ENCODE peak calls at places on chromosome 21, in four cellular contexts. One of them, this sample, is unnamed.

GRCh38 chr21:21715286-21715969 is 717.2 kb downstream of the NCAM2 start:
- DNase-seq in HCT116: no peak
- DNase-seq in IMR-90: peak
- DNase-seq in neuronal stem cell: no peak
- DNase-seq in this sample: no peak

GRCh38 chr21:39564200-39564599 is 48.5 kb upstream of the B3GALT5 start:
- DNase-seq in HCT116: no peak
- DNase-seq in IMR-90: no peak
- DNase-seq in neuronal stem cell: no peak
- DNase-seq in this sample: no peak

GRCh38 chr21:14523234-14523633 is 22.9 kb downstream of the SAMSN1 start:
- DNase-seq in HCT116: no peak
- DNase-seq in IMR-90: no peak
- DNase-seq in neuronal stem cell: no peak
- DNase-seq in this sample: no peak

GRCh38 chr21:40386301-40386911 is 460.6 kb downstream of the DSCAM start:
- DNase-seq in HCT116: no peak
- DNase-seq in IMR-90: no peak
- DNase-seq in neuronal stem cell: peak
- DNase-seq in this sample: no peak

GRCh38 chr21:31190516-31190915 is 152.2 kb upstream of the KRTAP19-8 start:
- DNase-seq in HCT116: no peak
- DNase-seq in IMR-90: no peak
- DNase-seq in neuronal stem cell: no peak
- DNase-seq in this sample: no peak

GRCh38 chr21:16194851-16195251 is 465.1 kb downstream of the USP25 start:
- DNase-seq in HCT116: no peak
- DNase-seq in IMR-90: peak
- DNase-seq in neuronal stem cell: no peak
- DNase-seq in this sample: no peak

GRCh38 chr21:42352433-42353095 is 1.8 kb upstream of the TFF2 start:
- DNase-seq in HCT116: no peak
- DNase-seq in IMR-90: no peak
- DNase-seq in neuronal stem cell: no peak
- DNase-seq in this sample: no peak

GRCh38 chr21:39319251-39319756 is 5.9 kb upstream of the BRWD1 start:
- DNase-seq in HCT116: no peak
- DNase-seq in IMR-90: peak
- DNase-seq in neuronal stem cell: no peak
- DNase-seq in this sample: no peak

GRCh38 chr21:29360799-29361765 is 62.4 kb downstream of the BACH1 start:
- DNase-seq in HCT116: no peak
- DNase-seq in IMR-90: peak
- DNase-seq in neuronal stem cell: no peak
- DNase-seq in this sample: no peak

GRCh38 chr21:34333150-34333739 is 30.6 kb upstream of the KCNE2 start:
- DNase-seq in HCT116: no peak
- DNase-seq in IMR-90: peak
- DNase-seq in neuronal stem cell: no peak
- DNase-seq in this sample: no peak

GRCh38 chr21:40047993-40048730 is 180.9 kb downstream of the PCP4 start:
- DNase-seq in HCT116: no peak
- DNase-seq in IMR-90: no peak
- DNase-seq in neuronal stem cell: no peak
- DNase-seq in this sample: no peak

GRCh38 chr21:15058718-15059316 is 6.0 kb downstream of the NRIP1 start:
- DNase-seq in HCT116: peak
- DNase-seq in IMR-90: peak
- DNase-seq in neuronal stem cell: no peak
- DNase-seq in this sample: no peak

GRCh38 chr21:33199516-33200217 is 30.1 kb upstream of the IFNAR2 start:
- DNase-seq in HCT116: peak
- DNase-seq in IMR-90: peak
- DNase-seq in neuronal stem cell: peak
- DNase-seq in this sample: peak

GRCh38 chr21:36722370-36723368 is 23.8 kb downstream of the SIM2 start:
- DNase-seq in HCT116: no peak
- DNase-seq in IMR-90: no peak
- DNase-seq in neuronal stem cell: no peak
- DNase-seq in this sample: no peak

GRCh38 chr21:15034126-15034848 is 30.5 kb downstream of the NRIP1 start:
- DNase-seq in HCT116: no peak
- DNase-seq in IMR-90: peak
- DNase-seq in neuronal stem cell: no peak
- DNase-seq in this sample: peak

GRCh38 chr21:17925900-17926299 is 106.7 kb upstream of the C21orf91 start:
- DNase-seq in HCT116: no peak
- DNase-seq in IMR-90: peak
- DNase-seq in neuronal stem cell: no peak
- DNase-seq in this sample: peak

GRCh38 chr21:14559144-14559543 is 13.0 kb upstream of the SAMSN1 start:
- DNase-seq in HCT116: no peak
- DNase-seq in IMR-90: no peak
- DNase-seq in neuronal stem cell: no peak
- DNase-seq in this sample: no peak

GRCh38 chr21:41974752-41975053 is 20.9 kb upstream of the C2CD2 start:
- DNase-seq in HCT116: no peak
- DNase-seq in IMR-90: no peak
- DNase-seq in neuronal stem cell: no peak
- DNase-seq in this sample: no peak

GRCh38 chr21:36773111-36773510 is 74.2 kb downstream of the SIM2 start:
- DNase-seq in HCT116: no peak
- DNase-seq in IMR-90: peak
- DNase-seq in neuronal stem cell: no peak
- DNase-seq in this sample: no peak

GRCh38 chr21:14889080-14889805 is 175.6 kb downstream of the NRIP1 start:
- DNase-seq in HCT116: no peak
- DNase-seq in IMR-90: peak
- DNase-seq in neuronal stem cell: no peak
- DNase-seq in this sample: no peak

GRCh38 chr21:36820176-36821031 is 121.5 kb downstream of the SIM2 start:
- DNase-seq in HCT116: no peak
- DNase-seq in IMR-90: no peak
- DNase-seq in neuronal stem cell: no peak
- DNase-seq in this sample: no peak

GRCh38 chr21:36422279-36423098 is 37.3 kb downstream of the CHAF1B start:
- DNase-seq in HCT116: peak
- DNase-seq in IMR-90: peak
- DNase-seq in neuronal stem cell: peak
- DNase-seq in this sample: peak

GRCh38 chr21:41729701-41730368 is 37.0 kb downstream of the RIPK4 start:
- DNase-seq in HCT116: no peak
- DNase-seq in IMR-90: no peak
- DNase-seq in neuronal stem cell: no peak
- DNase-seq in this sample: no peak

GRCh38 chr21:18499761-18500376 is 96.3 kb upstream of the TMPRSS15 start:
- DNase-seq in HCT116: peak
- DNase-seq in IMR-90: peak
- DNase-seq in neuronal stem cell: peak
- DNase-seq in this sample: peak

GRCh38 chr21:37654596-37654995 is 261.7 kb downstream of the KCNJ6 start:
- DNase-seq in HCT116: no peak
- DNase-seq in IMR-90: no peak
- DNase-seq in neuronal stem cell: no peak
- DNase-seq in this sample: no peak

GRCh38 chr21:39114871-39115658 is 68.2 kb downstream of the PSMG1 start:
- DNase-seq in HCT116: no peak
- DNase-seq in IMR-90: peak
- DNase-seq in neuronal stem cell: no peak
- DNase-seq in this sample: no peak

GRCh38 chr21:42681296-42682206 is 28.1 kb downstream of the PDE9A start:
- DNase-seq in HCT116: no peak
- DNase-seq in IMR-90: no peak
- DNase-seq in neuronal stem cell: no peak
- DNase-seq in this sample: no peak

GRCh38 chr21:38775733-38776132 is 30.0 kb upstream of the ETS2 start:
- DNase-seq in HCT116: no peak
- DNase-seq in IMR-90: no peak
- DNase-seq in neuronal stem cell: no peak
- DNase-seq in this sample: no peak

GRCh38 chr21:17613242-17613676 is 558 bp upstream of the BTG3 start:
- DNase-seq in HCT116: no peak
- DNase-seq in IMR-90: no peak
- DNase-seq in neuronal stem cell: peak
- DNase-seq in this sample: no peak

GRCh38 chr21:25179116-25179515 is 428.2 kb downstream of the MRPL39 start:
- DNase-seq in HCT116: no peak
- DNase-seq in IMR-90: peak
- DNase-seq in neuronal stem cell: no peak
- DNase-seq in this sample: peak

GRCh38 chr21:42088658-42089057 is 17.5 kb downstream of the UMODL1 start:
- DNase-seq in HCT116: no peak
- DNase-seq in IMR-90: no peak
- DNase-seq in neuronal stem cell: no peak
- DNase-seq in this sample: no peak

GRCh38 chr21:26840206-26840605 is 5.0 kb downstream of the ADAMTS1 start:
- DNase-seq in HCT116: no peak
- DNase-seq in IMR-90: no peak
- DNase-seq in neuronal stem cell: no peak
- DNase-seq in this sample: no peak

GRCh38 chr21:26842976-26843911 is 2.0 kb downstream of the ADAMTS1 start:
- DNase-seq in HCT116: no peak
- DNase-seq in IMR-90: peak
- DNase-seq in neuronal stem cell: peak
- DNase-seq in this sample: no peak

GRCh38 chr21:26843912-26844257 is 1.3 kb downstream of the ADAMTS1 start:
- DNase-seq in HCT116: no peak
- DNase-seq in IMR-90: peak
- DNase-seq in neuronal stem cell: peak
- DNase-seq in this sample: no peak

GRCh38 chr21:26840912-26841311 is 4.3 kb downstream of the ADAMTS1 start:
- DNase-seq in HCT116: no peak
- DNase-seq in IMR-90: peak
- DNase-seq in neuronal stem cell: no peak
- DNase-seq in this sample: no peak

DNA sequence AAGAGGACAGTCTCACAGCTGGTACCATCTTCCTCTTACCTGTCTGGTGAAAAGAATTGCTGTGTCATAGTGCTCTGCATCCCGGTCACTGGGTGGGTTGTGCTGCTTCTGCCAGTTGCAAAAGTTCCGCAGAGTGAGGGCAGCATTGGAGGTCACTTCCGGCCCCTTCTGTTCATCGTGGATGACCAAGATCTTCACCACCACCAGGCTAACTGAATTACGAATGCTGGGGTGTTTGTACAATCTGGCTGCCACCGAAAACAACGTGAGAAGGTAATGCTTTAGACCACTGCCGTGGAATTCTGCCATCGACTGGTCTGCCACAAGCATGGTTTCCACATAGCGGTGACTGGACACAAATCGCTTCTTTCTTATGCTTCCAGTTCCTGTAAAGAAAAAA is 2.9 kb downstream of the ADAMTS1 start:
- DNase-seq in HCT116: no peak
- DNase-seq in IMR-90: peak
- DNase-seq in neuronal stem cell: no peak
- DNase-seq in this sample: no peak
- H3K9ac ChIP-seq in HCT116: no peak
- H3K9ac ChIP-seq in IMR-90: peak
- H3K9ac ChIP-seq in neuronal stem cell: no peak
- H3K9ac ChIP-seq in this sample: peak

GRCh38 chr21:45113543-45113942 is 39.2 kb downstream of the ADARB1 start:
- DNase-seq in HCT116: no peak
- DNase-seq in IMR-90: no peak
- DNase-seq in neuronal stem cell: no peak
- DNase-seq in this sample: no peak
- H3K27ac ChIP-seq in HCT116: no peak
- H3K27ac ChIP-seq in IMR-90: no peak
- H3K27ac ChIP-seq in neuronal stem cell: no peak
- H3K27ac ChIP-seq in this sample: no peak

DNA sequence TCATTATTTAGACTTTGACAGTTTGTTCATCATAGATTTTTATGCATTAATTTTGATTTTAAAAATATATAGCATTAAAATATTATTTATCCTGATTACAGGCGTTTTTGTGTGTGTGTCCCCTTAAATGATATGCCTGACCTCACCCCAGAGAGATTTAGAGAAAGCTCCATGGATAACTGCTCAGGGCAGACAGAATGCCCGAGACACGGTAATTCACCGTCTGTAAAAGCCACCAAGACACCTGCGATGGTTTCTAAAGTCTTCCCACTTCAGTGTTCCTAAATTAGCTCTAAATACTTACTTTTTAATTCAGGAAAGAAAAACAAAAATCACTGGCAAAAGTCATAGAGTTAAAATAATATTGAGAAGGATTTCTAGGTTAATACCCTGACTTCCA is 350.6 kb upstream of the RUNX1 start:
- DNase-seq in HCT116: no peak
- DNase-seq in IMR-90: no peak
- DNase-seq in neuronal stem cell: no peak
- DNase-seq in this sample: no peak
- H3K4me3 ChIP-seq in HCT116: no peak
- H3K4me3 ChIP-seq in IMR-90: no peak
- H3K4me3 ChIP-seq in neuronal stem cell: no peak
- H3K4me3 ChIP-seq in this sample: no peak

GRCh38 chr21:45293214-45293725 is 5.6 kb upstream of the POFUT2 start:
- DNase-seq in HCT116: no peak
- DNase-seq in IMR-90: no peak
- DNase-seq in neuronal stem cell: no peak
- DNase-seq in this sample: no peak
- H3K9ac ChIP-seq in HCT116: no peak
- H3K9ac ChIP-seq in IMR-90: peak
- H3K9ac ChIP-seq in neuronal stem cell: no peak
- H3K9ac ChIP-seq in this sample: no peak

GRCh38 chr21:28339403-28339802 is 653.3 kb downstream of the LTN1 start:
- DNase-seq in HCT116: no peak
- DNase-seq in IMR-90: no peak
- DNase-seq in neuronal stem cell: no peak
- DNase-seq in this sample: no peak
- H3K27ac ChIP-seq in HCT116: no peak
- H3K27ac ChIP-seq in IMR-90: peak
- H3K27ac ChIP-seq in neuronal stem cell: no peak
- H3K27ac ChIP-seq in this sample: no peak

This sample was measured in SK-N-MC.